ENCODE peak calls at places on chromosomes 4 and X, in eight cellular contexts. One of them, this sample, is unnamed. For H3K27me3 and H3K9me3, the result is how much of the 10 kb centered on the place peaks cover.

GRCh38 chr4:173531085-173531965 is 1.3 kb upstream of the HAND2 start:
- DNase-seq in heart left ventricle: peak
- DNase-seq in CD8-positive, alpha-beta T cell: no peak
- DNase-seq in GM23248: peak
- DNase-seq in K562: no peak
- DNase-seq in upper lobe of right lung: no peak
- DNase-seq in tibial nerve: no peak
- DNase-seq in thoracic aorta: no peak
- DNase-seq in this sample: no peak

GRCh38 chr4:121728798-121729226 is 32.0 kb upstream of the ANXA5 start:
- DNase-seq in heart left ventricle: no peak
- DNase-seq in CD8-positive, alpha-beta T cell: no peak
- DNase-seq in GM23248: peak
- DNase-seq in K562: no peak
- DNase-seq in upper lobe of right lung: no peak
- DNase-seq in tibial nerve: no peak
- DNase-seq in thoracic aorta: no peak
- DNase-seq in this sample: no peak

GRCh38 chr4:76733380-76733779 is 164.6 kb downstream of the SOWAHB start:
- DNase-seq in heart left ventricle: no peak
- DNase-seq in CD8-positive, alpha-beta T cell: no peak
- DNase-seq in GM23248: no peak
- DNase-seq in K562: no peak
- DNase-seq in upper lobe of right lung: no peak
- DNase-seq in tibial nerve: no peak
- DNase-seq in thoracic aorta: no peak
- DNase-seq in this sample: no peak

GRCh38 chr4:110624016-110624770 is 1.3 kb upstream of the PITX2 start:
- DNase-seq in heart left ventricle: no peak
- DNase-seq in CD8-positive, alpha-beta T cell: no peak
- DNase-seq in GM23248: no peak
- DNase-seq in K562: no peak
- DNase-seq in upper lobe of right lung: no peak
- DNase-seq in tibial nerve: no peak
- DNase-seq in thoracic aorta: no peak
- DNase-seq in this sample: no peak

GRCh38 chr4:77697860-77698599 is 92.4 kb downstream of the CXCL13 start:
- DNase-seq in heart left ventricle: no peak
- DNase-seq in CD8-positive, alpha-beta T cell: no peak
- DNase-seq in GM23248: peak
- DNase-seq in K562: no peak
- DNase-seq in upper lobe of right lung: no peak
- DNase-seq in tibial nerve: no peak
- DNase-seq in thoracic aorta: no peak
- DNase-seq in this sample: no peak

GRCh38 chr4:73312967-73313366 is 54.4 kb upstream of the ANKRD17 start:
- DNase-seq in heart left ventricle: no peak
- DNase-seq in CD8-positive, alpha-beta T cell: no peak
- DNase-seq in GM23248: no peak
- DNase-seq in K562: no peak
- DNase-seq in upper lobe of right lung: no peak
- DNase-seq in tibial nerve: no peak
- DNase-seq in thoracic aorta: no peak
- DNase-seq in this sample: no peak

GRCh38 chrX:112946227-112946626 is 105.6 kb upstream of the AMOT start:
- DNase-seq in heart left ventricle: no peak
- DNase-seq in CD8-positive, alpha-beta T cell: no peak
- DNase-seq in GM23248: peak
- DNase-seq in K562: no peak
- DNase-seq in upper lobe of right lung: no peak
- DNase-seq in tibial nerve: no peak
- DNase-seq in thoracic aorta: no peak
- DNase-seq in this sample: no peak

GRCh38 chrX:46687619-46688018 is 71.3 kb downstream of the SLC9A7 start:
- DNase-seq in heart left ventricle: no peak
- DNase-seq in CD8-positive, alpha-beta T cell: no peak
- DNase-seq in GM23248: peak
- DNase-seq in K562: no peak
- DNase-seq in upper lobe of right lung: no peak
- DNase-seq in tibial nerve: no peak
- DNase-seq in thoracic aorta: no peak
- DNase-seq in this sample: no peak

GRCh38 chr4:139144911-139145551 is 32.0 kb downstream of the ELF2 start:
- DNase-seq in heart left ventricle: no peak
- DNase-seq in CD8-positive, alpha-beta T cell: peak
- DNase-seq in GM23248: no peak
- DNase-seq in K562: no peak
- DNase-seq in upper lobe of right lung: no peak
- DNase-seq in tibial nerve: no peak
- DNase-seq in thoracic aorta: no peak
- DNase-seq in this sample: no peak

GRCh38 chr4:57139783-57140182 is 29.6 kb upstream of the IGFBP7 start:
- DNase-seq in heart left ventricle: no peak
- DNase-seq in CD8-positive, alpha-beta T cell: no peak
- DNase-seq in GM23248: no peak
- DNase-seq in K562: no peak
- DNase-seq in upper lobe of right lung: no peak
- DNase-seq in tibial nerve: no peak
- DNase-seq in thoracic aorta: no peak
- DNase-seq in this sample: no peak

GRCh38 chr4:162497564-162498167 is 333.9 kb upstream of the FSTL5 start:
- DNase-seq in heart left ventricle: no peak
- DNase-seq in CD8-positive, alpha-beta T cell: no peak
- DNase-seq in GM23248: peak
- DNase-seq in K562: peak
- DNase-seq in upper lobe of right lung: no peak
- DNase-seq in tibial nerve: no peak
- DNase-seq in thoracic aorta: no peak
- DNase-seq in this sample: no peak

GRCh38 chr4:58732973-58733372 is 1622.8 kb upstream of the IGFBP7 start:
- DNase-seq in heart left ventricle: no peak
- DNase-seq in CD8-positive, alpha-beta T cell: no peak
- DNase-seq in GM23248: no peak
- DNase-seq in K562: no peak
- DNase-seq in upper lobe of right lung: no peak
- DNase-seq in tibial nerve: no peak
- DNase-seq in thoracic aorta: no peak
- DNase-seq in this sample: no peak

GRCh38 chrX:143296521-143296920 is 220.8 kb downstream of the SPANXN3 start:
- DNase-seq in heart left ventricle: no peak
- DNase-seq in CD8-positive, alpha-beta T cell: no peak
- DNase-seq in GM23248: no peak
- DNase-seq in K562: no peak
- DNase-seq in upper lobe of right lung: no peak
- DNase-seq in tibial nerve: no peak
- DNase-seq in thoracic aorta: no peak
- DNase-seq in this sample: no peak

GRCh38 chr4:111994392-111994791 is 150.9 kb upstream of the FAM241A start:
- DNase-seq in heart left ventricle: no peak
- DNase-seq in CD8-positive, alpha-beta T cell: no peak
- DNase-seq in GM23248: no peak
- DNase-seq in K562: no peak
- DNase-seq in upper lobe of right lung: no peak
- DNase-seq in tibial nerve: no peak
- DNase-seq in thoracic aorta: no peak
- DNase-seq in this sample: no peak

GRCh38 chrX:35040871-35041270 is 98.3 kb downstream of the FAM47B start:
- DNase-seq in heart left ventricle: no peak
- DNase-seq in CD8-positive, alpha-beta T cell: no peak
- DNase-seq in GM23248: no peak
- DNase-seq in K562: no peak
- DNase-seq in upper lobe of right lung: no peak
- DNase-seq in tibial nerve: no peak
- DNase-seq in thoracic aorta: no peak
- DNase-seq in this sample: no peak

GRCh38 chr4:89539374-89539773 is 231.8 kb upstream of the GPRIN3 start:
- DNase-seq in heart left ventricle: no peak
- DNase-seq in CD8-positive, alpha-beta T cell: no peak
- DNase-seq in GM23248: peak
- DNase-seq in K562: no peak
- DNase-seq in upper lobe of right lung: no peak
- DNase-seq in tibial nerve: no peak
- DNase-seq in thoracic aorta: no peak
- DNase-seq in this sample: no peak

GRCh38 chrX:76183289-76184057 is 10.6 kb downstream of the PBDC1 start:
- DNase-seq in heart left ventricle: no peak
- DNase-seq in CD8-positive, alpha-beta T cell: no peak
- DNase-seq in GM23248: peak
- DNase-seq in K562: no peak
- DNase-seq in upper lobe of right lung: no peak
- DNase-seq in tibial nerve: no peak
- DNase-seq in thoracic aorta: no peak
- DNase-seq in this sample: no peak
- H3K4me3 ChIP-seq in heart left ventricle: no peak
- H3K4me3 ChIP-seq in CD8-positive, alpha-beta T cell: no peak
- H3K4me3 ChIP-seq in GM23248: no peak
- H3K4me3 ChIP-seq in K562: no peak
- H3K4me3 ChIP-seq in upper lobe of right lung: no peak
- H3K4me3 ChIP-seq in tibial nerve: no peak
- H3K4me3 ChIP-seq in thoracic aorta: no peak
- H3K4me3 ChIP-seq in this sample: no peak

GRCh38 chrX:152149648-152150047 is 11.3 kb upstream of the MAGEA10 start:
- DNase-seq in heart left ventricle: no peak
- DNase-seq in CD8-positive, alpha-beta T cell: no peak
- DNase-seq in GM23248: no peak
- DNase-seq in K562: no peak
- DNase-seq in upper lobe of right lung: no peak
- DNase-seq in tibial nerve: no peak
- DNase-seq in thoracic aorta: no peak
- DNase-seq in this sample: no peak
- H3K27me3 ChIP-seq in heart left ventricle: under half
- H3K27me3 ChIP-seq in CD8-positive, alpha-beta T cell: under half
- H3K27me3 ChIP-seq in GM23248: under half
- H3K27me3 ChIP-seq in K562: under half
- H3K27me3 ChIP-seq in upper lobe of right lung: under half
- H3K27me3 ChIP-seq in tibial nerve: under half
- H3K27me3 ChIP-seq in thoracic aorta: under half
- H3K27me3 ChIP-seq in this sample: under half

GRCh38 chrX:154595559-154595958 is 10.6 kb downstream of the CTAG1A start:
- DNase-seq in heart left ventricle: no peak
- DNase-seq in CD8-positive, alpha-beta T cell: no peak
- DNase-seq in GM23248: no peak
- DNase-seq in K562: no peak
- DNase-seq in upper lobe of right lung: no peak
- DNase-seq in tibial nerve: no peak
- DNase-seq in thoracic aorta: no peak
- DNase-seq in this sample: no peak
- H3K9me3 ChIP-seq in heart left ventricle: under half
- H3K9me3 ChIP-seq in CD8-positive, alpha-beta T cell: under half
- H3K9me3 ChIP-seq in GM23248: under half
- H3K9me3 ChIP-seq in K562: under half
- H3K9me3 ChIP-seq in upper lobe of right lung: under half
- H3K9me3 ChIP-seq in tibial nerve: under half
- H3K9me3 ChIP-seq in thoracic aorta: under half
- H3K9me3 ChIP-seq in this sample: under half

GRCh38 chrX:24479924-24480722 is 15.0 kb downstream of the PDK3 start:
- DNase-seq in heart left ventricle: peak
- DNase-seq in CD8-positive, alpha-beta T cell: peak
- DNase-seq in GM23248: no peak
- DNase-seq in K562: no peak
- DNase-seq in upper lobe of right lung: peak
- DNase-seq in tibial nerve: peak
- DNase-seq in thoracic aorta: no peak
- DNase-seq in this sample: peak
- H3K4me3 ChIP-seq in heart left ventricle: no peak
- H3K4me3 ChIP-seq in CD8-positive, alpha-beta T cell: peak
- H3K4me3 ChIP-seq in GM23248: no peak
- H3K4me3 ChIP-seq in K562: no peak
- H3K4me3 ChIP-seq in upper lobe of right lung: peak
- H3K4me3 ChIP-seq in tibial nerve: no peak
- H3K4me3 ChIP-seq in thoracic aorta: peak
- H3K4me3 ChIP-seq in this sample: peak

GRCh38 chr4:1401409-1402020 is 4.7 kb downstream of the NKX1-1 start:
- DNase-seq in heart left ventricle: peak
- DNase-seq in CD8-positive, alpha-beta T cell: no peak
- DNase-seq in GM23248: no peak
- DNase-seq in K562: no peak
- DNase-seq in upper lobe of right lung: peak
- DNase-seq in tibial nerve: no peak
- DNase-seq in thoracic aorta: no peak
- DNase-seq in this sample: no peak

GRCh38 chr4:1399508-1400190 is 6.6 kb downstream of the NKX1-1 start:
- DNase-seq in heart left ventricle: no peak
- DNase-seq in CD8-positive, alpha-beta T cell: no peak
- DNase-seq in GM23248: no peak
- DNase-seq in K562: peak
- DNase-seq in upper lobe of right lung: peak
- DNase-seq in tibial nerve: no peak
- DNase-seq in thoracic aorta: no peak
- DNase-seq in this sample: no peak

GRCh38 chr4:1398686-1399507 is 7.3 kb downstream of the NKX1-1 start:
- DNase-seq in heart left ventricle: no peak
- DNase-seq in CD8-positive, alpha-beta T cell: peak
- DNase-seq in GM23248: no peak
- DNase-seq in K562: no peak
- DNase-seq in upper lobe of right lung: peak
- DNase-seq in tibial nerve: no peak
- DNase-seq in thoracic aorta: no peak
- DNase-seq in this sample: no peak

GRCh38 chr4:1400861-1401408 is 5.3 kb downstream of the NKX1-1 start:
- DNase-seq in heart left ventricle: no peak
- DNase-seq in CD8-positive, alpha-beta T cell: no peak
- DNase-seq in GM23248: no peak
- DNase-seq in K562: no peak
- DNase-seq in upper lobe of right lung: peak
- DNase-seq in tibial nerve: no peak
- DNase-seq in thoracic aorta: no peak
- DNase-seq in this sample: no peak

DNA sequence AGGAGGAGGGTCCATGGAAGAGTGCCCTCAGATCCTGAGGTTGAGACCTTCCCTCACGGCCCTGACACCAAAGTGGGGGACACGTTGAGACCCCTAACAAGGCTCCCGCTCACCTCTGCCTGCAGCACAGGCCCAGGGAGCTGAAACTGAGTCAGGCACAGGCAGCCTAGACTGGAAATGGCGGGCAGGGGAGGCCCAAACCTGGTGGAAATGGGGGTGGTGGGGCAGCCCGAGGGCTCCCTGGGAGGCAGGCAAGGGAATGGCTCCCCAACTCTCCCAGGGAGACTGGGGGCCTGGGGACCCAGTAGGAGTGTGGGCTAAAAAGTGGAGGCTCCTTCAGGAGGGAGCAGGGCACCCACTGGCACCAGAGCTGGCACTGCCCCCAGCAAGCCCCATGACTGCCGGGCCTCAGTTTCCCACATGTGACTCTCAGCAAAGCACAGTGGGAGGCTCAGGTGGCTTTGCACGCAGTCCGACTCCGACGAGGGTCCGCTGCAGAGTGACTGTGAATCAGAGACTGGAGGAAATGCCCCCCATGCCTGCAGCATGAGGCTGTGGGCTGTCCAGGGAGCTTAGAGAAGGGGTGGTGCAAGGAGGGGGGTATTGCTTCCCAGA is 5.9 kb downstream of the NKX1-1 start:
- DNase-seq in heart left ventricle: no peak
- DNase-seq in CD8-positive, alpha-beta T cell: no peak
- DNase-seq in GM23248: no peak
- DNase-seq in K562: no peak
- DNase-seq in upper lobe of right lung: peak
- DNase-seq in tibial nerve: no peak
- DNase-seq in thoracic aorta: no peak
- DNase-seq in this sample: no peak
- H3K27me3 ChIP-seq in heart left ventricle: half or more
- H3K27me3 ChIP-seq in CD8-positive, alpha-beta T cell: under half
- H3K27me3 ChIP-seq in GM23248: under half
- H3K27me3 ChIP-seq in K562: under half
- H3K27me3 ChIP-seq in upper lobe of right lung: under half
- H3K27me3 ChIP-seq in tibial nerve: under half
- H3K27me3 ChIP-seq in thoracic aorta: under half
- H3K27me3 ChIP-seq in this sample: under half

This sample was measured in effector memory CD4-positive, alpha-beta T cell.